ENCODE peak calls at places on chromosomes 16 and 17, in five cellular contexts. N is MM.1S, B is GM23338, E is GM23248, R is PC-3. Z is an unnamed sample. For H3K9me2 and H3F3A, the result is how much of the 10 kb centered on the place peaks cover.

GRCh38 chr16:49460786-49461470 is 87.3 kb downstream of the C16orf78 start:
- DNase-seq in N (no peak), B (no peak), E (no peak), R (no peak), Z (no peak)

GRCh38 chr17:19646788-19647696 is 1.5 kb upstream of the ALDH3A2 start:
- DNase-seq in N (no peak), B (peak), E (peak), R (peak), Z (peak)

GRCh38 chr17:19733953-19734526 is 14.1 kb downstream of the ALDH3A1 start:
- DNase-seq in N (no peak), B (no peak), E (no peak), R (no peak), Z (no peak)

GRCh38 chr16:70478912-70479341 is 24.5 kb downstream of the FCSK start:
- DNase-seq in N (no peak), B (peak), E (no peak), R (no peak), Z (no peak)

GRCh38 chr17:7835818-7836595 is 2.0 kb downstream of the KDM6B start:
- DNase-seq in N (no peak), B (peak), E (peak), R (peak), Z (peak)

GRCh38 chr17:47278561-47278960 is 24.9 kb downstream of the ITGB3 start:
- DNase-seq in N (peak), B (no peak), E (no peak), R (no peak), Z (no peak)

GRCh38 chr17:8451937-8452614 is 16.4 kb downstream of the NDEL1 start:
- DNase-seq in N (no peak), B (no peak), E (no peak), R (no peak), Z (no peak)

GRCh38 chr17:68812876-68813584 is 142.2 kb downstream of the ABCA8 start:
- DNase-seq in N (no peak), B (no peak), E (peak), R (no peak), Z (no peak)

GRCh38 chr16:23155445-23156049 is 6.3 kb upstream of the USP31 start:
- DNase-seq in N (no peak), B (peak), E (no peak), R (peak), Z (no peak)

GRCh38 chr17:77459018-77459755 is 318.4 kb downstream of the SEC14L1 start:
- DNase-seq in N (no peak), B (no peak), E (no peak), R (no peak), Z (no peak)

GRCh38 chr16:72400257-72401078 is 228.5 kb upstream of the PMFBP1 start:
- DNase-seq in N (peak), B (peak), E (peak), R (peak), Z (peak)

GRCh38 chr17:2237521-2237921 is 66.1 kb downstream of the SMG6 start:
- DNase-seq in N (no peak), B (no peak), E (peak), R (no peak), Z (no peak)

GRCh38 chr17:42227849-42228696 is 33.8 kb upstream of the GHDC start:
- DNase-seq in N (no peak), B (no peak), E (peak), R (no peak), Z (no peak)

GRCh38 chr17:80122926-80123505 is 21.6 kb downstream of the GAA start:
- DNase-seq in N (no peak), B (no peak), E (no peak), R (no peak), Z (no peak)

GRCh38 chr16:29307598-29308507 is 98.7 kb downstream of the NPIPB11 start:
- DNase-seq in N (no peak), B (no peak), E (no peak), R (peak), Z (no peak)

GRCh38 chr16:87086575-87086974 is 230.6 kb downstream of the C16orf95 start:
- DNase-seq in N (no peak), B (no peak), E (peak), R (peak), Z (no peak)

GRCh38 chr16:70646260-70647241 is at the start of gene IL34:
- DNase-seq in N (no peak), B (no peak), E (peak), R (no peak), Z (no peak)

GRCh38 chr16:69859105-69859969 is 91.8 kb upstream of the CLEC18A start:
- DNase-seq in N (no peak), B (peak), E (no peak), R (peak), Z (no peak)

GRCh38 chr17:79883202-79883601 is 44.0 kb upstream of the CBX4 start:
- DNase-seq in N (no peak), B (no peak), E (no peak), R (no peak), Z (no peak)

GRCh38 chr16:80776856-80777255 is 27.5 kb downstream of the CDYL2 start:
- DNase-seq in N (no peak), B (no peak), E (no peak), R (no peak), Z (no peak)

GRCh38 chr17:9922012-9922848 is 17.2 kb upstream of the RCVRN start:
- DNase-seq in N (no peak), B (no peak), E (no peak), R (no peak), Z (no peak)

GRCh38 chr17:64219571-64219970 is 43.5 kb downstream of the TEX2 start:
- DNase-seq in N (no peak), B (no peak), E (no peak), R (no peak), Z (no peak)

GRCh38 chr17:9725575-9725974 is 65.8 kb downstream of the DHRS7C start:
- DNase-seq in N (no peak), B (no peak), E (peak), R (no peak), Z (no peak)

GRCh38 chr17:74695629-74696028 is 17.1 kb downstream of the CD300LF start:
- DNase-seq in N (no peak), B (peak), E (no peak), R (no peak), Z (no peak)

GRCh38 chr16:27598226-27598625 is 48.3 kb downstream of the KATNIP start:
- DNase-seq in N (no peak), B (no peak), E (no peak), R (no peak), Z (no peak)

GRCh38 chr17:1545618-1546017 is 17.0 kb downstream of the PITPNA start:
- DNase-seq in N (no peak), B (no peak), E (no peak), R (no peak), Z (no peak)

GRCh38 chr16:80231888-80232287 is 308.9 kb upstream of the DYNLRB2 start:
- DNase-seq in N (no peak), B (no peak), E (peak), R (no peak), Z (no peak)

GRCh38 chr17:27690882-27691281 is 59.9 kb downstream of the LGALS9 start:
- DNase-seq in N (no peak), B (no peak), E (no peak), R (no peak), Z (no peak)

GRCh38 chr16:64586756-64587155 is 535.1 kb downstream of the CDH11 start:
- DNase-seq in N (no peak), B (no peak), E (no peak), R (no peak), Z (no peak)

GRCh38 chr17:35086931-35087573 is 23.5 kb upstream of the RFFL start:
- DNase-seq in N (no peak), B (no peak), E (no peak), R (peak), Z (peak)

GRCh38 chr17:45320931-45321461 is 4.2 kb upstream of the MAP3K14 start:
- DNase-seq in N (no peak), B (no peak), E (peak), R (peak), Z (peak)

DNA sequence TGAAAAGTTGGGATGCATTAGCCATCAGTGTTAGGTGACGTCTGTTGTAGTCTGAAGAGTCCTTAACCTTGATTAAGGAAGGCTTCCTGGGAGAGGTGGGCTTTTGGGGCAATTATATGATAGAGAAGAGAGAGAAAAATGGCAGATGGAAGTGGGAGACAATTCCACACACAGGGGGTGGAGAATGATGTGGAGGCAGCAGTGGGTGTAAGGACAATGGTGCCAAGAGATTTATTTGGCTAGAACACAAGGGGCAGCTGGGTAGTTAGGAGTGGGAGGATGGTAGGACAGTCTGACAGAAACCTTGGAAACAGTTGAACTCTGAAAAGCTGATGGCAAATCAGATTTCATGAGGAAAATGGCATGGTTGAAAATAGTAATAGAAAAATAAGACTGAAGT is 10.7 kb upstream of the DUSP14 start:
- DNase-seq in N (no peak), B (no peak), E (no peak), R (no peak), Z (no peak)
- H3K9me2 ChIP-seq in N (under half), B (under half), E (under half), R (under half), Z (under half)

GRCh38 chr16:54932737-54933254 is 2.1 kb downstream of the IRX5 start:
- DNase-seq in N (no peak), B (peak), E (peak), R (no peak), Z (no peak)
- TF ChIP-seq EZH2 in N (no peak), B (peak), E (no peak), R (no peak), Z (no peak)

GRCh38 chr16:11963706-11964105 is 1.3 kb upstream of the TNFRSF17 start:
- DNase-seq in N (no peak), B (no peak), E (no peak), R (no peak), Z (no peak)
- H3F3A ChIP-seq in N (half or more), B (under half), E (under half), R (under half), Z (under half)

GRCh38 chr17:214881-215331 is 33.5 kb upstream of the DOC2B start:
- DNase-seq in N (no peak), B (no peak), E (no peak), R (no peak), Z (no peak)
- H3K9me2 ChIP-seq in N (under half), B (under half), E (under half), R (under half), Z (under half)

GRCh38 chr17:48541574-48542113 is 3.3 kb downstream of the HOXB2 start:
- DNase-seq in N (no peak), B (peak), E (peak), R (no peak), Z (no peak)
- TF ChIP-seq EZH2 in N (no peak), B (peak), E (no peak), R (no peak), Z (no peak)

DNA sequence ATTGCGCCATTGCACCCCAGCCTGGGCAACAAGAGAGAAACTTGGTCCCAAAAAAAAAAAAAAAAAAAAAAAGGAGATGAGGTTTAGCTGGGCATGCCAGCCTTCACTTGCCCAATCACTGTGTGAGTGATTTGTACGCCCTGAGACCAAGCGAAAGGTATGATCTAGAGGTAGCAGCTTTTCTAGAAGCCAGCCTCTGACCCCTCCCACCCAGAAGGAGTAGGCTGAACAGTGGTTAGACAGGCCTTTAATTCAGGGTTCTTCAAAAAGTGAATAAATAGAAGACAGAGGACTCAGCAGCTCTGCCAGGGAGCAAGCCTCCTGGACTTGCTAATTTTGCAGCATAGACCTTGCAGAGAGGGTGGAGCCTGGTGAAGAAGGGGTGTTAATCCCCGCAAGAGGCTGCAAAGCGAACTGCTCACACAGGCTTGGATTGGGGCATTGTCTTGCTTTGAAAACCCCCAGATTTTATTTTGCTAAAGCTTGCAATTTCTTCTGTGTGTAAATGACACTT is 7.1 kb upstream of the CYTH1 start:
- DNase-seq in N (no peak), B (no peak), E (peak), R (no peak), Z (no peak)
- H3F3A ChIP-seq in N (under half), B (under half), E (under half), R (under half), Z (under half)

GRCh38 chr17:11300738-11301137 is 59.7 kb downstream of the SHISA6 start:
- DNase-seq in N (no peak), B (no peak), E (no peak), R (no peak), Z (no peak)
- H3K9me2 ChIP-seq in N (under half), B (under half), E (under half), R (under half), Z (under half)

GRCh38 chr16:2473999-2474876 is 689 bp upstream of the TBC1D24 start:
- DNase-seq in N (peak), B (peak), E (peak), R (peak), Z (peak)
- TF ChIP-seq EZH2 in N (no peak), B (peak), E (no peak), R (no peak), Z (no peak)

GRCh38 chr17:57911021-57911420 is 44.2 kb downstream of the CUEDC1 start:
- DNase-seq in N (no peak), B (no peak), E (no peak), R (no peak), Z (no peak)
- H3F3A ChIP-seq in N (under half), B (under half), E (under half), R (under half), Z (under half)

DNA sequence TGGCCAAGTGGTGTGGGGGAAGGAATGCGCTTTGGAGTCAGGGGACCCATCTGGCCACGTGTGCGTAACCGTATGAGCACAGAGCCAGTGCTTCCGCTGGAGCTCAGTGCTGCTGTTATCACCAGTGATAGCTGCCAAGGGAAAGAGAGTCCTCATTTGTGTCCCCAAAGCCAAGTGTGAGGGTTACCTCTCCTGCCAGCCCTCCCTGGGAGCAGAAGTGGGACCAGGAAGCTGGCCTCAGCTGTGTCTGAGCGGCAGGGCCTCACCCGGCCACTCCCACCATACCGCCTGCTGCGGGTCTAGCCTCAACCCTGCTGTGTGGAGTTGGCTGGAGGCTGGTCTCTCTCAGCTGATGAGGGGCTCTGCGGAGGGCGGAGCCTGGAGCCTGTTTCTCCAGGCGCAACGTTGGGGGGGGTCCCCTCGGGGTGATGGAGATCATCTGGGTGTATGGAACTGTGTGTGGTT is 44.5 kb downstream of the MEAK7 start:
- DNase-seq in N (no peak), B (no peak), E (no peak), R (no peak), Z (no peak)
- H3K9me2 ChIP-seq in N (under half), B (under half), E (under half), R (under half), Z (under half)

Z was measured in PC-9.